ENCODE peak calls at places on chromosomes 4 and X, in five cellular contexts. K is thoracic aorta, S is ascending aorta, P is fibroblast of the aortic adventitia, A is BE2C. E is an unnamed sample.

GRCh38 chr4:155738548-155738947 is 20.3 kb upstream of the GUCY1B1 start:
- DNase-seq in K (no peak), S (no peak), P (peak; percentile 18), A (no peak), E (peak; percentile 51)

GRCh38 chrX:39688576-39689373 is 409.0 kb downstream of the BCOR start:
- DNase-seq in K (no peak), S (no peak), P (peak; percentile 24), A (peak; percentile 85), E (no peak)

GRCh38 chr4:77881460-77882295 is 19.0 kb downstream of the MRPL1 start:
- DNase-seq in K (no peak), S (no peak), P (no peak), A (no peak), E (no peak)

GRCh38 chr4:52659016-52659721 is at the start of gene USP46:
- DNase-seq in K (peak; percentile 24), S (peak; percentile 15), P (peak; percentile 65), A (peak; percentile 80), E (no peak)

GRCh38 chrX:50812995-50813842 is 775 bp downstream of the SHROOM4 start:
- DNase-seq in K (no peak), S (no peak), P (peak; percentile 16), A (peak; percentile 12), E (no peak)

GRCh38 chr4:56681158-56681848 is at the start of gene HOPX:
- DNase-seq in K (no peak), S (no peak), P (peak; percentile 12), A (no peak), E (no peak)

GRCh38 chr4:4284827-4285618 is 4.9 kb downstream of the LYAR start:
- DNase-seq in K (no peak), S (no peak), P (peak; percentile 25), A (no peak), E (no peak)

GRCh38 chrX:28787206-28787605 is 200.0 kb downstream of the IL1RAPL1 start:
- DNase-seq in K (no peak), S (no peak), P (peak; percentile 40), A (no peak), E (no peak)

GRCh38 chr4:122665148-122665547 is 44.3 kb upstream of the IL21 start:
- DNase-seq in K (no peak), S (no peak), P (peak; percentile 46), A (no peak), E (peak; percentile 55)

GRCh38 chr4:78024692-78025091 is 32.4 kb upstream of the FRAS1 start:
- DNase-seq in K (no peak), S (no peak), P (no peak), A (no peak), E (no peak)

GRCh38 chr4:24794111-24794860 is 1.1 kb upstream of the SOD3 start:
- DNase-seq in K (peak; percentile 53), S (no peak), P (peak; percentile 79), A (no peak), E (peak; percentile 75)

GRCh38 chr4:95107635-95108034 is 349.9 kb downstream of the BMPR1B start:
- DNase-seq in K (no peak), S (no peak), P (peak; percentile 45), A (no peak), E (no peak)

GRCh38 chrX:45172890-45173289 is 27.8 kb downstream of the DIPK2B start:
- DNase-seq in K (no peak), S (no peak), P (peak; percentile 23), A (no peak), E (peak; percentile 16)

GRCh38 chrX:9786839-9787635 is 808 bp downstream of the SHROOM2 start:
- DNase-seq in K (no peak), S (no peak), P (no peak), A (no peak), E (no peak)

GRCh38 chr4:166282081-166282770 is 409.2 kb downstream of the TLL1 start:
- DNase-seq in K (no peak), S (no peak), P (no peak), A (no peak), E (no peak)

GRCh38 chr4:41155194-41155830 is 59.0 kb downstream of the APBB2 start:
- DNase-seq in K (no peak), S (no peak), P (peak; percentile 63), A (no peak), E (no peak)

GRCh38 chrX:41148553-41148952 is 63.3 kb downstream of the USP9X start:
- DNase-seq in K (no peak), S (no peak), P (peak; percentile 51), A (no peak), E (no peak)

GRCh38 chr4:23837366-23837765 is 52.5 kb downstream of the PPARGC1A start:
- DNase-seq in K (no peak), S (no peak), P (no peak), A (no peak), E (no peak)

GRCh38 chrX:2498781-2499302 is 1.9 kb downstream of the DHRSX start:
- DNase-seq in K (no peak), S (no peak), P (peak; percentile 34), A (no peak), E (no peak)

GRCh38 chrX:130769835-130770234 is 133.2 kb downstream of the ENOX2 start:
- DNase-seq in K (no peak), S (no peak), P (no peak), A (no peak), E (no peak)

GRCh38 chr4:10090467-10091250 is 25.9 kb downstream of the WDR1 start:
- DNase-seq in K (no peak), S (no peak), P (no peak), A (no peak), E (no peak)

GRCh38 chrX:93874554-93874953 is 200.5 kb downstream of the FAM133A start:
- DNase-seq in K (no peak), S (no peak), P (peak; percentile 19), A (peak; percentile 3), E (no peak)

GRCh38 chrX:16708016-16708415 is 4.5 kb downstream of the CTPS2 start:
- DNase-seq in K (no peak), S (no peak), P (no peak), A (no peak), E (no peak)

GRCh38 chrX:150664290-150664689 is 28.9 kb upstream of the MTMR1 start:
- DNase-seq in K (no peak), S (no peak), P (peak; percentile 2), A (no peak), E (no peak)

GRCh38 chrX:84735025-84735424 is 232.8 kb upstream of the HDX start:
- DNase-seq in K (no peak), S (no peak), P (peak; percentile 1), A (no peak), E (no peak)

GRCh38 chrX:86348669-86349068 is 200.4 kb downstream of the DACH2 start:
- DNase-seq in K (no peak), S (no peak), P (no peak), A (no peak), E (no peak)

GRCh38 chr4:170395773-170396172 is 306.0 kb upstream of the AADAT start:
- DNase-seq in K (no peak), S (no peak), P (no peak), A (no peak), E (no peak)

GRCh38 chr4:30726090-30726668 is 6.0 kb downstream of the PCDH7 start:
- DNase-seq in K (no peak), S (no peak), P (peak; percentile 30), A (no peak), E (no peak)
- H3K4me3 ChIP-seq in K (peak overlapping the region; percentile 83), S (peak overlapping the region; percentile 57), P (peak overlapping the region; percentile 50), A (no peak overlapping the region), E (no peak overlapping the region)

GRCh38 chr4:173560896-173561295 is 30.9 kb upstream of the HAND2 start:
- DNase-seq in K (no peak), S (no peak), P (no peak), A (no peak), E (no peak)
- TF ChIP-seq CTCF in K (no peak), S (no peak), P (no peak), A (no peak), E (no peak)

DNA sequence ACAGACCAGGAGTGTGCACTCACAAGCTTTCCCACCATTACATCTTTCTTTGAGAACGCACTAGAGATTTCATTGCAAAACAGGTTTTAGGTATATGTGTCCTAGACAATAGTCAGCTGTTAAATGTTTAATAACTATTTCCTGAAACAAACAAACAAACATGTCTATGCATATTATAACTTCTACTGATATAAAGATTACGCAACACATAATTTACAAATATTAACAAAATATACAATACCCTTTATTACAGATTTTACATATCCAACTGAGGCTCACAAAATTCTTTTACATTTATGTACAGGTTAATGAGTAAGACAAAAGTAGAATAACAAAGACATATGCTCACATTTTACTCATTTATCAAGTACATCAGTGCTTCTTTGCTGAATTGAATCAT is 1554.0 kb upstream of the PCDH10 start:
- DNase-seq in K (no peak), S (no peak), P (no peak), A (no peak), E (no peak)
- H3K4me3 ChIP-seq in K (no peak overlapping the region), S (no peak overlapping the region), P (no peak overlapping the region), A (no peak overlapping the region), E (no peak overlapping the region)

DNA sequence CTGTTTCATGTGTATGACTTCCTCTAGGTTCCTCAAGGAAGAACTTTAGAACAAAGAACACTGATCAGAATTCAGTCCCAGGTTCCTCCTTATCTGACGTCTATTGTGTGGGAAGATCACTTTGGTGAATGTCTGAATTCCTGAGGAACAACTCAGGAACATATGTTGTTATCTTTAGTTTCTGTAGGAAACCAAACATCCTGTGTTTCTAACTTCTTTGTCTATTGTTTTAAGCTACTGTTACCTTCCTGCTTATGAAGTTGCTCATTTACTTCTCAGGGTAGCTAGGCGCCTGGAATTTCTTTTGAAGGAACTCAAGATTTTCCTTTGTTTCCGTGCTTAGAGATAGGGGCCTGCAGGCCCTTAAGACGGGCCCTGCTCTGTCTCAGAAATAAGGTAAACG is 46.2 kb downstream of the MAGEB5 start:
- DNase-seq in K (no peak), S (no peak), P (peak; percentile 14), A (no peak), E (no peak)
- TF ChIP-seq CTCF in K (no peak), S (no peak), P (no peak), A (no peak), E (no peak)

DNA sequence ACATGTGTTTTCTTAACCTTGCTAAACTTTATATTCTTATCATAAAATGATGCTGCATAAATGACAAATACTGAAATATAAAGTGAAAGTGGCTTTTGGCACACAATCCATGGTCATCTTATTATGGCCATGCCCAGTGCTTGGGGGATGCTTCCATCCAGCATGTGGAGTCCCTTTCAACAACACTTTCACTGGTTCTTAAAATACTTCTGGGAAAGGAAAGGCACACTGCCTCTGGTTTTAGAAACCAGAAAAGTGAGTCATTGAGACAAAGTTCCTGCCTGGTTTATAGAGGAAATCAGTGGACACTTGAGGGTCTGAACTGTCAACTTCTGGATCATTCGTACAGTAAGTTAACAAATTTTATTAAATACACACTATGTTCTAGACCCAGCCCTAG is 248.0 kb upstream of the ADAMTS3 start:
- DNase-seq in K (no peak), S (no peak), P (peak; percentile 59), A (no peak), E (peak; percentile 46)
- H3K4me3 ChIP-seq in K (peak overlapping the region; percentile 9), S (no peak overlapping the region), P (no peak overlapping the region), A (no peak overlapping the region), E (no peak overlapping the region)

GRCh38 chr4:67218883-67219282 is 326.4 kb downstream of the CENPC start:
- DNase-seq in K (no peak), S (no peak), P (no peak), A (no peak), E (no peak)
- TF ChIP-seq CTCF in K (no peak), S (no peak), P (no peak), A (no peak), E (no peak)

GRCh38 chrX:103584606-103585005 is 709 bp upstream of the TCEAL4 start:
- DNase-seq in K (no peak), S (no peak), P (no peak), A (no peak), E (no peak)
- H3K4me3 ChIP-seq in K (peak overlapping the region; percentile 81), S (peak overlapping the region; percentile 83), P (no peak overlapping the region), A (no peak overlapping the region), E (no peak overlapping the region)